ENCODE peak calls at places on chromosomes 12 and 14, in six cellular contexts. T is CD4-positive, alpha-beta T cell; O is Caco-2; F is fibroblast of mammary gland; I is GM12878; Y is BJ. P is an unnamed sample.

GRCh38 chr12:63419119-63419518 is 249.2 kb downstream of the DPY19L2 start:
- DNase-seq in Y (no peak), O (no peak), T (no peak), F (peak), I (no peak), P (no peak)

GRCh38 chr12:25716842-25717241 is 163.8 kb upstream of the LMNTD1 start:
- DNase-seq in T (no peak), O (no peak), I (no peak), F (peak), Y (no peak), P (no peak)

GRCh38 chr12:115377781-115378180 is 693.8 kb upstream of the TBX3 start:
- DNase-seq in I (no peak), T (no peak), Y (no peak), O (no peak), F (no peak), P (no peak)

GRCh38 chr12:109440851-109441490 is 36.1 kb downstream of the KCTD10 start:
- DNase-seq in Y (no peak), I (no peak), O (no peak), T (no peak), F (no peak), P (no peak)

GRCh38 chr12:120984351-120984898 is 6.1 kb downstream of the HNF1A start:
- DNase-seq in Y (no peak), T (no peak), O (peak), F (no peak), I (no peak), P (no peak)

GRCh38 chr12:109518820-109519665 is 41.6 kb downstream of the UBE3B start:
- DNase-seq in O (no peak), T (peak), F (peak), I (no peak), Y (peak), P (peak)

GRCh38 chr14:32049361-32050103 is 27.6 kb upstream of the ARHGAP5 start:
- DNase-seq in Y (no peak), I (no peak), T (no peak), F (no peak), O (no peak), P (no peak)

GRCh38 chr12:67592228-67593011 is 56.1 kb upstream of the DYRK2 start:
- DNase-seq in I (peak), T (no peak), Y (peak), O (no peak), F (peak), P (peak)

GRCh38 chr14:94051115-94051514 is 25.0 kb downstream of the OTUB2 start:
- DNase-seq in O (no peak), F (peak), T (no peak), Y (no peak), I (no peak), P (peak)

GRCh38 chr14:82238649-82239048 is 705.0 kb upstream of the SEL1L start:
- DNase-seq in Y (no peak), O (no peak), F (no peak), I (no peak), T (no peak), P (no peak)

GRCh38 chr14:31449971-31450610 is 7.2 kb downstream of the DTD2 start:
- DNase-seq in O (no peak), T (no peak), F (peak), Y (peak), I (no peak), P (no peak)

GRCh38 chr12:18158774-18159557 is 69.0 kb upstream of the RERGL start:
- DNase-seq in I (no peak), O (no peak), F (peak), Y (no peak), T (no peak), P (peak)

GRCh38 chr12:83805873-83806272 is 1106.7 kb downstream of the SLC6A15 start:
- DNase-seq in Y (no peak), O (no peak), T (no peak), F (no peak), I (no peak), P (no peak)

GRCh38 chr14:100155881-100156645 is 3.4 kb downstream of the DEGS2 start:
- DNase-seq in T (no peak), Y (no peak), O (no peak), F (no peak), I (no peak), P (no peak)

GRCh38 chr12:78725951-78726550 is 138.5 kb upstream of the SYT1 start:
- DNase-seq in I (no peak), F (no peak), T (no peak), O (no peak), Y (no peak), P (no peak)

GRCh38 chr14:40122978-40123648 is 690.9 kb upstream of the FBXO33 start:
- DNase-seq in Y (no peak), O (no peak), F (peak), T (no peak), I (peak), P (no peak)

DNA sequence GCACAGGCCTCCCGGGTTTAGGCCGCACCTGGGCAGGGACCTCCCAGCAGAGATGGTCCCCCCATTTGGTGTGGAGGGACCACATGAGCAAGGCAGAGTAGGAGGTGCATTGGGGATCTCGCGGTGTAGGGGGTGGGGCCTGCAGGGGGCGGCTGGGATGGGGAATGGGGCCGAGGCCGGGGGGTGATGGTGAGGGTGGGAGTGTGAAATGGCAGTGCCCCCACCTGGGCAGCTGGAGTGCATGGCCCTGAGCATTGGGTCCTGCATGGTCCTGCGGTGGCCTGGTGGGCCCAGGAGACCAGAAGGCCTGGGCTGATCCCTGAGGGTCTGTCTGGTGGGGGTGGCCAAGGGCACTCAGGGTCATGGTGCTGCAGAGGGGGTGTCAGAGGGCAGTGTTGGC is 111.8 kb downstream of the KIF26A start:
- DNase-seq in O (no peak), F (no peak), Y (no peak), T (no peak), I (no peak), P (no peak)
- TF ChIP-seq CTCF in O (no peak), F (no peak), Y (no peak), T (no peak), I (no peak), P (no peak)

GRCh38 chr14:106490442-106490841 is 964.1 kb downstream of the TMEM121 start:
- DNase-seq in T (no peak), Y (no peak), I (no peak), F (no peak), O (no peak), P (no peak)

GRCh38 chr14:106489112-106489881 is 962.9 kb downstream of the TMEM121 start:
- DNase-seq in O (no peak), Y (no peak), T (no peak), F (no peak), I (no peak), P (no peak)

GRCh38 chr14:106493962-106494823 is 967.8 kb downstream of the TMEM121 start:
- DNase-seq in O (no peak), T (no peak), Y (no peak), I (no peak), F (no peak), P (no peak)

GRCh38 chr14:106488293-106488692 is 961.9 kb downstream of the TMEM121 start:
- DNase-seq in O (no peak), F (no peak), T (no peak), I (no peak), Y (no peak), P (no peak)

GRCh38 chr14:106491851-106492250 is 965.5 kb downstream of the TMEM121 start:
- DNase-seq in Y (no peak), F (no peak), O (no peak), I (no peak), T (no peak), P (no peak)
- TF ChIP-seq CTCF in Y (no peak), F (peak), O (peak), I (peak), T (peak), P (peak)

GRCh38 chr12:95808146-95808545 is 17.6 kb upstream of the NTN4 start:
- DNase-seq in I (no peak), Y (no peak), T (no peak), F (no peak), O (no peak), P (no peak)

GRCh38 chr12:95803817-95804216 is 13.3 kb upstream of the NTN4 start:
- DNase-seq in O (no peak), F (no peak), I (no peak), Y (no peak), T (no peak), P (no peak)

GRCh38 chr12:95805864-95806669 is 15.5 kb upstream of the NTN4 start:
- DNase-seq in F (peak), T (no peak), O (no peak), I (no peak), Y (peak), P (peak)

GRCh38 chr12:95804296-95804695 is 13.7 kb upstream of the NTN4 start:
- DNase-seq in T (no peak), F (no peak), I (no peak), Y (no peak), O (no peak), P (no peak)

DNA sequence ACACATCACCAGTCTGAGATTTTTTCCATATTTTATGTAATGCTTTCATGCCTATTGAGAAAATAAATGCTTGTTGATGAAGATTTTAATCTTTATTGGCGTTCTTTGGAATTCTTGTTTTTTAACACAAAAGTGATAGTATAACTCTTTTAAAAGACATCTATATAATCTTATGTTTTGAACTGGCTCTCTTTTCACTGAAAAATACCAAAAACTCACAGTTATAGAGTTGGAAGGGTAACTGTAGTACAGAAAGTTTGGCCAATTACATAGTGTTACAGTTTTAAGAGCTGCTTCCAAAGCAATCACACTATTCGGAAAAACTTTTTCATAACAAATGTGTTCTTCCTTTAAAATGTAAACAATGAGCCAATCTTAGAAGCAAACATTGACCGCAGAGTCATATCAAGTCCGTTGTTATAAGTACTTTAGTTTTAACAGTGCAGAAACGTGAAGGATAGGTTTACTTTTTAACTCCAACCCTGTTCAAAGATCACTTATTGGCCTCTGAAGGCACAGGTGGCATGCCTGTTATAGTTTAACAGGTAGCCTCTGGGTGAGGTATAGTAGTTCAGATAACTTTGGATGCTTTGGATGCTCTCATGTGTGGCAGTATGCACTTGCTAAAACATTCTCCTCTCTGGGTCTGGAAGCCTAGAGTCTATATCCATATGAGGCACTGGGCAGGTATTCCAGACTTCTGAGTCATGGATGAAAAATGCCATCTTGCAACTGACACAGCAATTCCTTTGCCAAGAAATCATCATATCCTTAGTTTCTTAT is 12.1 kb upstream of the NTN4 start:
- DNase-seq in O (peak), I (no peak), T (no peak), F (peak), Y (peak), P (peak)
- TF ChIP-seq CTCF in O (no peak), I (no peak), T (no peak), F (no peak), Y (no peak), P (no peak)

GRCh38 chr12:43912851-43913250 is 77.0 kb downstream of the TMEM117 start:
- DNase-seq in O (no peak), F (no peak), T (no peak), I (no peak), Y (peak), P (no peak)

GRCh38 chr12:43917896-43918295 is 82.0 kb downstream of the TMEM117 start:
- DNase-seq in T (no peak), I (no peak), F (no peak), Y (no peak), O (no peak), P (no peak)

GRCh38 chr12:43914391-43914790 is 78.5 kb downstream of the TMEM117 start:
- DNase-seq in I (no peak), F (no peak), O (no peak), T (no peak), Y (no peak), P (no peak)

DNA sequence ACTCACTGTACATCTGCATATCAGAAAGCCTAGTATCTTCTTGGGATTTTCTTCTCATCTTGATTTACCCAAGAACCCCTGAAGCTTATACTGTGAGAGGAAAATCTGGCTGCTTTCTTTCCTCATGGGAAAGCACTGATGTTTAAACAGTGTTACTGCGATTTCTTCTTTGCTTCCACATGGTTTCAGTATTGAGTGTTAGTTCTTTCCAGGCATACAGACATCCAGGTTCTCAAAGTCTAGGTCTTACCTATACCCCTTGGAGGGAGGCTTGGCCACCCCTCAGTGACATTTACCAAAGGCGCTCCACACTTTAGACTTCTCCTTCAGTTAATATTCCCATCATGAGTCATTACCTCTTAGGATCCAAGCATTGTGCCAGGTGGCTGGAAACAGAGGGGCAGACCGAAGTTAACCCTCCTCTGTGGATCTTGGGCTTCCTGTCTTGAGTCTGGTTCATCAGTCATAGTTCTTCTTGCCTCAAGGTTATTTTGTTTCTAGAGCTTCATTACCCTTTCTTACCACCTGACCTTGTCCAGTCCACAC is 79.1 kb downstream of the TMEM117 start:
- DNase-seq in T (no peak), O (no peak), I (no peak), F (no peak), Y (no peak), P (no peak)
- TF ChIP-seq CTCF in T (no peak), O (peak), I (peak), F (no peak), Y (peak), P (peak)

GRCh38 chr12:104121001-104121400 is 17.0 kb downstream of the NFYB start:
- DNase-seq in Y (peak), I (no peak), T (no peak), O (no peak), F (peak), P (peak)

GRCh38 chr12:104109446-104110271 is 28.4 kb downstream of the NFYB start:
- DNase-seq in O (no peak), I (no peak), F (no peak), Y (no peak), T (no peak), P (no peak)

GRCh38 chr12:104115587-104115975 is 22.4 kb downstream of the NFYB start:
- DNase-seq in O (no peak), Y (no peak), T (no peak), I (no peak), F (peak), P (no peak)
- TF ChIP-seq CTCF in O (no peak), Y (no peak), T (no peak), I (no peak), F (no peak), P (no peak)

GRCh38 chr14:42229976-42230375 is 623.3 kb downstream of the LRFN5 start:
- DNase-seq in Y (no peak), O (no peak), F (no peak), T (no peak), I (no peak), P (no peak)

GRCh38 chr14:42229294-42229693 is 622.6 kb downstream of the LRFN5 start:
- DNase-seq in Y (no peak), O (no peak), I (no peak), F (no peak), T (no peak), P (no peak)

GRCh38 chr14:42222924-42223471 is 616.3 kb downstream of the LRFN5 start:
- DNase-seq in I (peak), F (peak), T (no peak), Y (peak), O (no peak), P (peak)

GRCh38 chr14:42228611-42229010 is 621.9 kb downstream of the LRFN5 start:
- DNase-seq in Y (no peak), I (no peak), F (no peak), O (no peak), T (no peak), P (no peak)

DNA sequence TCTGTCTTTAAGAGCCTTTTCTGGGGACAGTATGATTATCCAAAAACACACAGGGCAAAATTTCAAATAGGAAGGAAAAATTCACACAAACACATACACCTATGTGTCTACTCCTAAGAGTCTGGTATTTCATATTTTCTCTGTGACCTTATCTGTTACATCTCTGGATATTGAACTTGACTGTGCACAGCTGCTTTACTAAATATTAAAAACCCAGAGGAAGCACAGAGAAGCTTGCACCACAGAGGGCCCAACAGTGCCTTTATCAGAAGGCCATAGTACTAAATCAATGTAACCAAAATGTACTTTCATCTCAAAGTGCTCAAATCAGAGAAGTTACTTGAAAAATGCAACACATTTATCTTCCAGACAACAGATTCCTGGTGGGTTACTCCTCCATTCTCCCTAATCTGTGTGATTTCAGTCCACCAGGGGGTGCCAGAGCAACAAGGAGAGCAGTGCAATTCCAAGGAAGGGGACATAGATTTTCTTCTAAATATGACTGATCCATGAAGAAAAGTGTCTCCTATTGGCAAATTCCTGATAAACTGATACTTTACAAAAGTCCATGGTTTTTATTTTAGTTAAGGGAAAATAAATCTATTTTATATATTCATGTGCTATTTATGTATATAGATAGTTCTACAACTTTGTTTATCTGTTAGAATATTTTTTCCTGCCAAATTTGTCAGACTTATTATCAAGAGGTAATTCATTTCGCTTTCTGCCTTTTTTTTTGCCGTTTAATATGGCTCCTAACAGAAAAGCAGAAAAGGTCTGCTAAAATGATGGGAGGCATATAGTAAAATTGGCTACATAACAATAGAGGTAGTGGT is 617.6 kb downstream of the LRFN5 start:
- DNase-seq in O (peak), T (no peak), F (peak), I (peak), Y (no peak), P (peak)
- TF ChIP-seq CTCF in O (peak), T (peak), F (peak), I (peak), Y (peak), P (peak)

P was measured in brain microvascular endothelial cell.